ENCODE peak calls at places on chromosomes 5 and 9, in eight cellular contexts. I, T, M, X, S, Q, G and U are unnamed samples.

GRCh38 chr9:16885896-16886295 is 15.4 kb upstream of the BNC2 start:
- DNase-seq in S (no peak), G (no peak), T (no peak), M (no peak), X (no peak), I (no peak), Q (no peak), U (no peak)

GRCh38 chr5:146878471-146879172 is at the start of gene PPP2R2B:
- DNase-seq in T (no peak), Q (peak; percentile 66), G (peak; percentile 88), I (no peak), X (no peak), S (peak; percentile 19), M (no peak), U (no peak)

GRCh38 chr9:2461886-2462285 is 159.7 kb upstream of the VLDLR start:
- DNase-seq in X (no peak), S (no peak), I (no peak), Q (no peak), M (no peak), T (no peak), G (no peak), U (no peak)

GRCh38 chr5:113050606-113051391 is 74.2 kb downstream of the DCP2 start:
- DNase-seq in Q (no peak), M (no peak), X (no peak), T (no peak), G (no peak), S (peak; percentile 36), I (no peak), U (no peak)

GRCh38 chr5:55991768-55992486 is 2.8 kb downstream of the IL6ST start:
- DNase-seq in Q (no peak), G (no peak), X (no peak), S (no peak), I (no peak), T (no peak), M (no peak), U (no peak)

GRCh38 chr5:68257207-68257606 is 41.7 kb downstream of the PIK3R1 start:
- DNase-seq in S (no peak), G (no peak), Q (no peak), M (no peak), I (no peak), X (no peak), T (no peak), U (no peak)

GRCh38 chr5:76174101-76174500 is 90.9 kb downstream of the SV2C start:
- DNase-seq in T (no peak), Q (no peak), G (no peak), I (no peak), X (no peak), M (no peak), S (no peak), U (no peak)

GRCh38 chr5:160506006-160507004 is 84.7 kb downstream of the PTTG1 start:
- DNase-seq in X (no peak), T (no peak), M (peak; percentile 19), I (no peak), S (no peak), Q (peak; percentile 67), G (no peak), U (peak; percentile 41)

GRCh38 chr9:124291801-124292396 is 34.1 kb downstream of the NEK6 start:
- DNase-seq in Q (no peak), X (no peak), I (no peak), S (no peak), T (no peak), G (peak; percentile 80), M (no peak), U (peak; percentile 64)

GRCh38 chr9:76553680-76554079 is 94.7 kb downstream of the GCNT1 start:
- DNase-seq in M (no peak), X (no peak), I (no peak), S (no peak), G (no peak), T (no peak), Q (no peak), U (no peak)

GRCh38 chr5:57302164-57302563 is 128.3 kb downstream of the GPBP1 start:
- DNase-seq in Q (no peak), T (no peak), S (no peak), M (no peak), I (no peak), G (no peak), X (no peak), U (no peak)

GRCh38 chr9:116391306-116391900 is 237.8 kb downstream of the PAPPA start:
- DNase-seq in G (no peak), X (no peak), I (no peak), T (no peak), Q (no peak), S (no peak), M (no peak), U (no peak)

GRCh38 chr9:127980056-127980705 is 608 bp downstream of the EEIG1 start:
- DNase-seq in X (no peak), G (peak; percentile 92), M (no peak), S (peak; percentile 52), T (no peak), I (no peak), Q (peak; percentile 75), U (no peak)

GRCh38 chr5:128538249-128539037 is 398 bp upstream of the FBN2 start:
- DNase-seq in S (peak; percentile 46), X (peak; percentile 49), G (peak; percentile 74), Q (peak; percentile 73), M (no peak), T (peak; percentile 27), I (no peak), U (no peak)

GRCh38 chr5:39713224-39713911 is 288.6 kb upstream of the DAB2 start:
- DNase-seq in Q (no peak), M (no peak), X (no peak), S (no peak), T (no peak), G (no peak), I (no peak), U (no peak)

GRCh38 chr9:33698267-33698666 is 97.1 kb upstream of the PRSS3 start:
- DNase-seq in M (no peak), I (no peak), T (no peak), S (no peak), G (no peak), X (no peak), Q (no peak), U (no peak)

GRCh38 chr5:123287881-123288280 is 135.3 kb downstream of the CEP120 start:
- DNase-seq in Q (no peak), M (no peak), S (no peak), X (no peak), T (no peak), I (no peak), G (no peak), U (no peak)

GRCh38 chr5:41416336-41416735 is 94.1 kb downstream of the PLCXD3 start:
- DNase-seq in S (no peak), Q (no peak), M (no peak), G (no peak), T (no peak), X (no peak), I (no peak), U (no peak)

DNA sequence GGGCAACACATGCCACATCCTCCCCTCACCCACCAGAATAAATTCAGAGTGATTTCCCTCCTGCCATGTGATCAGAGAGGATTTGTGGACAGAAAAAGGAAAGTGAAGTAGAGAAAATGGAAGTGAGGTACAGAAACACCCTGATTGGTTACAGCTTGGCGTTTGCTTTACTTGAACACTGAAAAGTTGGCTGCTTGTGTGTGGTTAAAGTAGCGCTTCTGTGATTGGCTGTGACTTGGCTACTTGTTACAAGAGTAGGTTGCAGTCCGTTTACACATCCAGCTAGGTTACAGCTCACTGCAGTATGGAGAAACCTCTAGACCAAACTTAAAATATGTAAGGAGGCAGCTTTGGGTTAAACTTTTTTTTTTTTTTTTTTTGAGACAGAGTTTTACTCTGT is 205.2 kb upstream of the ZNF608 start:
- DNase-seq in Q (no peak), X (no peak), I (no peak), T (no peak), S (no peak), M (no peak), G (no peak), U (no peak)
- TF ChIP-seq POLR2A in Q (no peak), X (no peak), I (no peak), T (no peak), S (no peak), M (no peak), G (no peak), U (peak; percentile 60)

GRCh38 chr9:114155263-114155966 is at the start of gene COL27A1:
- DNase-seq in G (peak; percentile 93), X (peak; percentile 49), Q (peak; percentile 91), T (peak; percentile 75), M (peak; percentile 71), I (no peak), S (peak; percentile 90), U (peak; percentile 85)
- TF ChIP-seq POLR2A in G (no peak), X (no peak), Q (no peak), T (no peak), M (no peak), I (no peak), S (no peak), U (no peak)

GRCh38 chr9:114059047-114059803 is 18.9 kb downstream of the AMBP start:
- DNase-seq in G (peak; percentile 65), I (no peak), S (no peak), M (peak; percentile 10), T (no peak), X (no peak), Q (no peak), U (no peak)
- TF ChIP-seq POLR2A in G (no peak), I (no peak), S (no peak), M (no peak), T (no peak), X (no peak), Q (no peak), U (no peak)

GRCh38 chr5:91382530-91383026 is 539 bp downstream of the ARRDC3 start:
- DNase-seq in T (no peak), G (no peak), Q (no peak), M (no peak), X (no peak), S (no peak), I (no peak), U (no peak)

GRCh38 chr5:91380491-91381133 is 2.5 kb downstream of the ARRDC3 start:
- DNase-seq in S (peak; percentile 98), I (peak; percentile 96), T (peak; percentile 99), Q (peak; percentile 99), G (peak; percentile 100), M (peak; percentile 99), X (peak; percentile 79), U (peak; percentile 48)

GRCh38 chr5:91381774-91382492 is 1.2 kb downstream of the ARRDC3 start:
- DNase-seq in Q (peak; percentile 87), I (peak; percentile 50), T (peak; percentile 70), G (peak; percentile 91), M (peak; percentile 81), S (peak; percentile 66), X (no peak), U (peak; percentile 22)

GRCh38 chr5:91379602-91380490 is 3.3 kb downstream of the ARRDC3 start:
- DNase-seq in T (peak; percentile 88), G (peak; percentile 100), Q (peak; percentile 94), S (peak; percentile 92), X (peak; percentile 85), M (peak; percentile 94), I (peak; percentile 80), U (peak; percentile 49)

DNA sequence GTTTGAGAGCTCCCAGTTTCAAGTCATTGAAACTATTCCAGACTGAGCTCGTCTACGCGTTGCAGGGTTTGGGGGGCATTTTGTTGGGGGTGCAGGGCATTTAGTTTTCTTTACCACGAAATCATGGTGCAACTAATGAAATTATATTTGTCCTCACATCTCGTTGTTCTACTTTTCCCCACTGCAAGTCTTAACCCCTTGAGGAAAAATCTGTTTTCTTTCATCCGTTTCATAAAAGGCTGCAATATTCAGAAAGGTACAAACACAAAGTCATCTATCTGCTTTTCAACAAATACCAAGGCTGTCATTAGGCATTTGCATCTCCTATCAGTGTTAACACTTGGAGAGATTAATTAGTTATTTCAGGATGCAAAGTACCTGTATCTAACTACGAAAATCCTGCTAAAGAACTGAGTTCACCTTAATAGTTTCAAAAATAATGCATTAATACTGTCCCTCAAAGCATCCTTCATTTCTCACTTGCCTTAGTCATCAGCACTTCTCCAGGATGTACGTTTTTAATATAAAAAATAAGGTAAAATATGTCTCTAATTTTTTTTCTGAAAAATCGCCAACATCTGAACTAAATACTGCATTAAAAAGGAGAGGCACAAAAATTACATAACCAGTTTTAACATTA is 1.9 kb downstream of the ARRDC3 start:
- DNase-seq in T (no peak), S (no peak), X (no peak), Q (no peak), G (no peak), I (no peak), M (no peak), U (no peak)
- TF ChIP-seq POLR2A in T (peak; percentile 43), S (peak; percentile 82), X (peak; percentile 76), Q (no peak), G (peak; percentile 25), I (peak; percentile 91), M (peak; percentile 24), U (peak; percentile 63)